ENCODE peak calls at places on chromosomes 7 and 10, in five cellular contexts. V is A549, T is GM12878, O is K562, B is HepG2. X is an unnamed sample.

GRCh38 chr7:834277-834676 is 2.0 kb downstream of the SUN1 start:
- DNase-seq in T (no peak), B (no peak), V (no peak), O (no peak), X (no peak)

GRCh38 chr10:22824984-22825383 is 102.9 kb upstream of the ARMC3 start:
- DNase-seq in O (no peak), T (no peak), V (peak), B (peak), X (no peak)

GRCh38 chr7:97024209-97025129 is at the start of gene DLX5:
- DNase-seq in O (no peak), T (no peak), V (peak), B (peak), X (peak)

GRCh38 chr10:43259248-43259980 is 7.5 kb downstream of the RASGEF1A start:
- DNase-seq in B (no peak), T (no peak), V (no peak), O (no peak), X (no peak)

GRCh38 chr7:29853775-29854174 is 47.5 kb downstream of the WIPF3 start:
- DNase-seq in O (no peak), B (no peak), V (no peak), T (no peak), X (no peak)

GRCh38 chr10:6918305-6918704 is 338.2 kb upstream of the PRKCQ start:
- DNase-seq in V (peak), O (peak), B (no peak), T (no peak), X (peak)

GRCh38 chr10:130351466-130352290 is 215.5 kb downstream of the GLRX3 start:
- DNase-seq in O (no peak), B (no peak), V (no peak), T (no peak), X (no peak)

GRCh38 chr7:8060241-8060640 is 91.6 kb downstream of the GLCCI1 start:
- DNase-seq in B (no peak), T (no peak), V (no peak), O (no peak), X (no peak)

GRCh38 chr7:103573479-103574058 is 127.6 kb upstream of the SLC26A5 start:
- DNase-seq in T (no peak), B (peak), V (peak), O (peak), X (no peak)

GRCh38 chr10:128489324-128490247 is 363.4 kb upstream of the MKI67 start:
- DNase-seq in O (no peak), B (no peak), T (no peak), V (no peak), X (no peak)

GRCh38 chr7:140327261-140327661 is 71.1 kb downstream of the SLC37A3 start:
- DNase-seq in V (no peak), T (no peak), B (no peak), O (no peak), X (no peak)

GRCh38 chr10:70190581-70190980 is 20.3 kb upstream of the SAR1A start:
- DNase-seq in B (no peak), T (no peak), V (no peak), O (no peak), X (no peak)

GRCh38 chr10:129375912-129376311 is 91.1 kb upstream of the MGMT start:
- DNase-seq in O (no peak), B (no peak), V (no peak), T (no peak), X (no peak)

GRCh38 chr10:114374141-114374791 is 30.0 kb downstream of the AFAP1L2 start:
- DNase-seq in T (no peak), O (no peak), B (no peak), V (no peak), X (no peak)

GRCh38 chr10:70478191-70479160 is at the start of gene PALD1:
- DNase-seq in T (no peak), O (peak), V (peak), B (no peak), X (no peak)

GRCh38 chr10:61973169-61973568 is 71.7 kb downstream of the ARID5B start:
- DNase-seq in O (no peak), B (no peak), T (no peak), V (no peak), X (no peak)

GRCh38 chr10:61973923-61974322 is 72.4 kb downstream of the ARID5B start:
- DNase-seq in O (no peak), V (no peak), T (no peak), B (no peak), X (no peak)

GRCh38 chr10:61971016-61971350 is 69.5 kb downstream of the ARID5B start:
- DNase-seq in T (no peak), B (no peak), V (no peak), O (no peak), X (no peak)

GRCh38 chr10:61975107-61975932 is 73.8 kb downstream of the ARID5B start:
- DNase-seq in B (no peak), V (peak), O (no peak), T (no peak), X (no peak)

DNA sequence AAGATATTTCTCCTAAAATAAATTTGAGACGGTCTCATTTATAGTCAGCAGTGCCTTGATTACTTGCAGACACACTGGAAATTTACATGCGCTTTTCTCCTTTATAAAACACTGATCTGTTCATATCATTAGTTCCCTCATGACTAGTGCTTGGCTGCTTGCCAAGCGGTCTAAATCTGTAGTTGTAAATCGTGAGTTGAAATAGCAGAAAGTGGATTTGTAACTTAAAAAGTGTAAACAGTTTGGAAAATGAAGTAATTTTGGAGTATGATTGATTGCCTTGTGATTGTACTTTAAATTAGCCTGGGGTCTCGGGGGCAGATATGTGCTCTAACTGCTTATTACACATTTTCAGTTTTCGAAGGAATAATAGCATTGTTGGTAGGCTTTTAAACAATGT is 73.1 kb downstream of the ARID5B start:
- DNase-seq in T (no peak), V (no peak), B (no peak), O (no peak), X (no peak)
- TF ChIP-seq KDM1A in T (no peak), V (no peak), B (no peak), O (no peak), X (no peak)

GRCh38 chr10:119209736-119210355 is 2.5 kb downstream of the GRK5 start:
- DNase-seq in B (no peak), O (no peak), T (no peak), V (no peak), X (no peak)
- TF ChIP-seq POLR2A in B (no peak), O (no peak), T (no peak), V (no peak), X (no peak)

DNA sequence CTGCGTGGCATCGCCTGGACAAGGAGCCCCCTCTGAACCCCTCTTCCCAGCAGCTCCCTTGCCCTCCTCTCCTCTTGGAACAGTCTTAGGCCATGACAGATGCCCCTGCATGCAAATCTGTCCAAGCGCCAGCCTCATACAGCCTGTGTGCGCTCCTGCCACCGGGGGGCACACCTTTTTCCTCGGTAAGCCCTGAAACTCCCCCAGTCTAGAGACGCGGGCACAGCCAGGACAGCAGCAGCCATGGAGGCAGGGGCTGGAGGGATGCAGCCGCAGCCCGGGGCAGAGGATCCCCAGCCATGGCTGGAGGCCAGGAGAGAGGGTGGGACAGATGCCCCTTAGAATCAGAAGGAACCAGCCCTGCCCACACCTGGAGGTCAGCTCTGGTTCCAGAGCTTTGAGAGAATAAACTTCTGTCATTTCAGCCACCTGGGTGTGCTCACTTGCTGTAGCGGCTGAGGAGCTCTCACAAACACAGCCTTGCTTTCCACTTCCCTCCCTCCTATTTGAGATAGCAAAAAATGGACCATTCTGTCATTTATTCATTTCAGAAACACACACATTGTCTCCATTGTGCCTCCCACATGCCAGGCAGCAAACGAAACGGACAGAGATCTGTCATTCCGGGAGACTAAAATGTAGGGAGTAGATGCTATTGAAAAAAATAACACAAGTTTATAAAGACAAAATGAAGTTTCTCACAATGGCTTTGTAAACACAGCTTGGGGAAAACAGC is 241.5 kb downstream of the WDR37 start:
- DNase-seq in B (no peak), V (no peak), O (no peak), T (no peak), X (peak)
- TF ChIP-seq KDM1A in B (no peak), V (no peak), O (no peak), T (no peak), X (no peak)

GRCh38 chr7:35714862-35715261 is 19.9 kb upstream of the HERPUD2 start:
- DNase-seq in B (no peak), V (no peak), O (no peak), T (no peak), X (no peak)

GRCh38 chr7:35714407-35714806 is 19.5 kb upstream of the HERPUD2 start:
- DNase-seq in O (no peak), B (no peak), T (no peak), V (no peak), X (no peak)

GRCh38 chr7:35716038-35716803 is 21.3 kb upstream of the HERPUD2 start:
- DNase-seq in O (no peak), T (no peak), V (no peak), B (no peak), X (no peak)

GRCh38 chr7:35717013-35717412 is 22.1 kb upstream of the HERPUD2 start:
- DNase-seq in T (no peak), B (no peak), O (no peak), V (no peak), X (no peak)

DNA sequence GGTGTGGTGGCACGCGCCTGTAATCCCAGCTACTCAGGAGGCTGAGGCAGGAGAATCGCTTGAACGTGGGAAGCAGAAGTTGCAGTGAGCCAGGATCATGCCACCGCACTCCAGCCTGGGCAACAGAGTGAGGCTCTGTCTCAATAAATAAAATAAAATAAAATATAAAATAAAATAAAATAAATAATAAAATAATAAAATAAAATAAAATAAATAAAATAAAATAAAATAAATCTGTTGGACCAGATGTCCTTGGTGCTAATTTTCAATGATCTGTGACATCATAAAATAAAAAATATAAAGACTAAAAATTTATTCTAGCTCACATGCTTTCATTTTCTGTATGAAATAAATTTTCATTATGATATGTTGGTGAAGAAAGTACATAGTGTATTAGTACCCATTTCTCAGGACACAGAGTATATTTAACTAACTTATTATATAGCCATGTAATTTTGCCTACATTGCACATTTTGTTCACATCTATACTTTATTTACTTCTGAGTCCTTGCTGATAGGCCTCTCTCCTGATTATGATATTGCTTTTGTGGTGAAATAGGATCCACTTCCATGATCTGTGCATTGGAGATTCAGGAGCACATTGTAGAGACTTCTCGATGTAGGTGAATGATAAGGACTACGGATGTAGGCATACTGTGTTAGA is 17.8 kb upstream of the HERPUD2 start:
- DNase-seq in O (no peak), V (no peak), B (no peak), T (no peak), X (no peak)
- TF ChIP-seq POLR2A in O (no peak), V (no peak), B (no peak), T (no peak), X (no peak)

GRCh38 chr10:74502963-74503608 is 323.3 kb upstream of the KAT6B start:
- DNase-seq in T (peak), V (no peak), B (peak), O (no peak), X (no peak)
- TF ChIP-seq KDM1A in T (no peak), V (no peak), B (no peak), O (no peak), X (no peak)

DNA sequence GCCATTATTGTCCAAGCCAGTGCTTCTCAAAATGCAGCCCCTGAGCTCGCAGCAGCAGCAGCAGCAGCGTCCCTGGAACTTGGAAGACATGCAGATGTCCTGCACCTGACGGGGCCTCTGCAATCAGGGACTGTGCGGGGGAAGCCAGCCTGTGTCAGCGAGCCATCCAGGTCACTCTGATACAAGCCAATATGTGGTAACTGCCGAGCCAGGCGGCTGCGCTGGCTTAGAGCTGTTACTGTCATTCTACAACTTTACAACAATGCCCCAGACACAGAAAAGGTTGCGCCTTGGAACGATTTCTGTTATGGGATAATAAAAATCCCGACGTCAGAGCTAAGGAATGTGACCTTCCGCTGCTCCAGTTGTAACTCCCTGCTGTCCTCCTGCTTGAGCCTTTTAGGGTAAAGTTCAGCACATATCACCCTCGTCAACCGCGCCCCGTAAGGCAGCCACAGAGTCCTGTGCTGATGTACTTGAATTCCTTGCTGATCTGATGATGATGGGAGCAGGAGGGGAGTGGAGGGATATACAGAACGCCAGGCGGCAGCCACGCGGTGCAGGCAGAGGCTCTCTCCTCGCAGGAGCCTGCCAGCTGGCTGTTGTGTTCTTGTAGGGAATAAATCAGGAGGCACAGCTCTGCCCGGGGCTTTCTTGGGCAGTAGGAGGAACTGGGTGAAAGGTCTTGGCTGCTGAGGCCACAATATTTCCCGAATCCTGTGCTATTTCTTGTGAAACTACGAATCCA is 20.0 kb upstream of the CRYGN start:
- DNase-seq in O (no peak), T (no peak), B (peak), V (peak), X (peak)
- TF ChIP-seq POLR2A in O (no peak), T (no peak), B (no peak), V (no peak), X (no peak)